ENCODE peak calls at places on chromosome 3, in five cellular contexts. Z is endothelial cell of umbilical vein, R is PC-3, K is GM23248, A is HepG2. D is an unnamed sample. For H3K36me3, the result is how much of the 10 kb centered on the place peaks cover.

GRCh38 chr3:46693038-46693896 is at the start of gene ALS2CL:
- DNase-seq in K (peak), R (peak), A (no peak), Z (peak), D (peak)

GRCh38 chr3:125055165-125055912 is 458 bp downstream of the HEG1 start:
- DNase-seq in A (no peak), K (peak), Z (no peak), R (no peak), D (no peak)

GRCh38 chr3:185713015-185713414 is 111.8 kb downstream of the IGF2BP2 start:
- DNase-seq in Z (no peak), R (no peak), A (peak), K (no peak), D (no peak)

GRCh38 chr3:55511895-55512585 is 24.9 kb upstream of the WNT5A start:
- DNase-seq in R (peak), K (peak), A (no peak), Z (no peak), D (peak)

GRCh38 chr3:121175083-121175482 is 267.1 kb downstream of the STXBP5L start:
- DNase-seq in R (no peak), A (no peak), K (no peak), Z (no peak), D (no peak)

GRCh38 chr3:171290680-171291079 is 169.5 kb downstream of the TNIK start:
- DNase-seq in K (no peak), Z (peak), R (peak), A (no peak), D (no peak)

GRCh38 chr3:20078194-20078709 is 38.0 kb downstream of the KAT2B start:
- DNase-seq in A (no peak), R (no peak), Z (no peak), K (no peak), D (no peak)

GRCh38 chr3:142981108-142981507 is 17.6 kb upstream of the PAQR9 start:
- DNase-seq in R (no peak), K (no peak), A (no peak), Z (no peak), D (no peak)

GRCh38 chr3:18740631-18741583 is 315.8 kb upstream of the SATB1 start:
- DNase-seq in R (no peak), Z (no peak), A (no peak), K (no peak), D (peak)

GRCh38 chr3:9887478-9887877 is 2.9 kb upstream of the JAGN1 start:
- DNase-seq in Z (no peak), A (no peak), R (no peak), K (no peak), D (no peak)

GRCh38 chr3:40951636-40952035 is 247.7 kb upstream of the CTNNB1 start:
- DNase-seq in Z (no peak), K (peak), A (no peak), R (no peak), D (no peak)

GRCh38 chr3:138457863-138458735 is 23.7 kb downstream of the ESYT3 start:
- DNase-seq in Z (no peak), K (no peak), A (no peak), R (no peak), D (no peak)

GRCh38 chr3:101926594-101927105 is 77.3 kb downstream of the NFKBIZ start:
- DNase-seq in Z (peak), K (peak), R (peak), A (no peak), D (no peak)

GRCh38 chr3:160480931-160481330 is 31.3 kb upstream of the TRIM59 start:
- DNase-seq in A (no peak), R (peak), Z (no peak), K (peak), D (no peak)

GRCh38 chr3:191783039-191783438 is 322.1 kb downstream of the PYDC2 start:
- DNase-seq in R (peak), A (no peak), K (no peak), Z (no peak), D (no peak)

GRCh38 chr3:45312836-45313493 is 75.4 kb upstream of the LARS2 start:
- DNase-seq in A (no peak), Z (no peak), R (no peak), K (no peak), D (no peak)

GRCh38 chr3:25033407-25034029 is 394.5 kb upstream of the RARB start:
- DNase-seq in Z (peak), A (peak), R (peak), K (peak), D (peak)

GRCh38 chr3:41304603-41305002 is 105.3 kb downstream of the CTNNB1 start:
- DNase-seq in R (peak), K (peak), A (no peak), Z (peak), D (no peak)

GRCh38 chr3:41893977-41894376 is 67.9 kb downstream of the ULK4 start:
- DNase-seq in A (peak), Z (peak), R (peak), K (peak), D (peak)

GRCh38 chr3:158159714-158160113 is 49.8 kb downstream of the RSRC1 start:
- DNase-seq in R (peak), K (no peak), A (no peak), Z (no peak), D (no peak)

DNA sequence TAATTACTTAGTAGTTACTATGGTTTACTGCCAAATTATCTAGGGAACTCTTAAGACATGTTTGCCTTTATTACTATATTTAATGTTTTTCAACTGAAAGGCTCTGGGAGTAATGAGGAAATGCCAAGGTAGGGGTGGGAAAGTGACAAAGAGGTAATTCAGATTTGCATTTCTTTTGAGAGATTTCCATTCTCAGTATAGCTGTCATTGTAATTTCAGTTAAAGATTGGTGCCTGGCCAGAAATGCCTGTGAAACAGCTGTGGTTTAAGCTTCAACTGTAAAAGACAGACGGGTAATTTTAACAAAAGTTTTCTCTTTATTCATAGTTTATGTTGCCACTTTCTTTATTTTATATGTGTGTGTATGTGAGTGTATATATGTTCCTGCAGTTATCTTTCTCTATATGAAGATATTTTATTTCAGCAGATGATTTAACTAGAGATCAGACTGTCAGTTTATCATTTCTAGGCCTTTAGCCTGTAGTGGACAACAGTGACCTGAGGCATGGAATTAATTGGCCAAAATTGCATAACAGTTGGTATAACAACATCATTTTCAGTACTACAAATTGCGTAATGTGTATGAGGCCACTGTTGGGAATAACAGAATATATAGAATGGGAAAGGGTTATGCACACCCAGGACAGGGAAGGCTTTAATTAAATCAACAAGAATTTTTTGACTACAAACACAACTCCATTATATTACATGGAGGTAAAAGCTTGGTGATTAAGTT is 119.0 kb downstream of the BBX start:
- DNase-seq in K (peak), A (no peak), Z (no peak), R (no peak), D (no peak)
- H3K36me3 ChIP-seq in K (under half), A (under half), Z (under half), R (under half), D (under half)

DNA sequence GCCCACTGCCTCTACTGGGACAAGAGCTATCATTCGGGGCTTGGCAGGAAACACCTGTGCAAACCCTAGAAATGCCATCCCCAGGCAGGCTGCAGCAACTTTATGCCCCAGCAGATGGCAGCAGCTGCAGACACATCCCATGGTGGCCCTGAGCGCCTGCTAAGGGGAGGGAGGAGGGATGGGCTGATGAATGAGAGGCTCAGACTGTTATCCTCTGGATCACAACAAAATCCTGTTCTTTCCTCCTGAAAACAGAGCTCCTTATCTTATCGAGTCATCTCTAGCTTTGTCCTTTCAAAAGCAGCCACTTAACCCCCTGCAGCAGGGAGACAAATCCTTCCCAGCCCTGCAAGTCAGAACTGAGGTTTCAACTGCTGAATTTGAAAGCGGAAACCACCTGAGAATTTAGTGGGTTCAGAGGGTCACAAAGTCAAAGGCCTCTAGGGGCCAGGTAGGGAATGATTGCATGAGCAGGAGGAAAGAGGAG is 90.6 kb upstream of the PROK2 start:
- DNase-seq in Z (peak), R (peak), A (peak), K (peak), D (peak)
- TF ChIP-seq EZH2 in Z (no peak), R (no peak), A (no peak), K (no peak), D (no peak)

DNA sequence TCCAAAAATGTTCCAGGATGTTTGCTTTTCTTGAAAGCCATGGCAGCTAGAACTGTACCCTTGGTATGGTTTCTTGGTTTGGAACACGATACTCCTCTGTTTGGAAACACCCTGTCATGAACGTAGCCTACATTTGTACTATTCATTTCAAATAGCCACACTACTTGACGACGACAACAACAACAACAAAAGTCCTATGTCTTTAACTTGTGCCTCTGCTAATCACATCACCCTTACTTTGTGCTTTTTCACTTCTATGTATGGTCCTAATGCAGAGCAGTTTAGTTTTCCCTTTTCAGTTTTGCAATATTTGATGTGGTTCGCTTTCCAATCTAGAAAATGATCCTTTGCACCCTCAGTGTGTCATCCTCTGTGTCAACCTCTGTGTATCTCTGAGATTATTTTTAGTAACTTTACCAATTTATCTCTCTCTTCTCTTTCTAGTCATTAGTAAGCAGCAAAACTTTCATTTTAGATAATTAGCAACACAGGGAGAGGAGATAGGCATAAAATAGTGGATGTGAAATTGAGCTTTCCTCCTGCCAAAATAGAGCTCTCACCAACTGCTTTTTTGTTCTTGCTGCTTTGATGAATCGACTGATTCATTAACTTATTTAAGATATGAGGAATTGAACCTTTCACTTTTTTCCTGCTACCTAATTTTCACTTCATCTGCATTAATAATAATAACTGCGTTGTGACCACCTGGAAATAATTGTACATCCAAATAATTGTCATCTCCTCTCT is 44.1 kb upstream of the TP63 start:
- DNase-seq in R (no peak), K (no peak), Z (no peak), A (no peak), D (no peak)
- H2AFZ ChIP-seq in R (peak), K (peak), Z (no peak), A (no peak), D (no peak)

GRCh38 chr3:23811919-23812318 is 6.2 kb downstream of the UBE2E1 start:
- DNase-seq in A (no peak), Z (no peak), K (no peak), R (no peak), D (peak)
- H3K36me3 ChIP-seq in A (under half), Z (under half), K (under half), R (under half), D (under half)

D was measured in MM.1S.